ENCODE peak calls at places on chromosomes 12 and 14, in six cellular contexts. F, K, I, B, E and O are unnamed samples.

GRCh38 chr12:95336387-95337067 is 118.9 kb downstream of the VEZT start:
- DNase-seq in F (peak), K (no peak), I (no peak), B (no peak), E (peak), O (no peak)

GRCh38 chr12:4487024-4487423 is 41.4 kb upstream of the FGF6 start:
- DNase-seq in F (no peak), K (no peak), I (no peak), B (no peak), E (no peak), O (no peak)

GRCh38 chr14:61338457-61338856 is 17.1 kb downstream of the PRKCH start:
- DNase-seq in F (no peak), K (no peak), I (no peak), B (no peak), E (no peak), O (no peak)

GRCh38 chr14:86782092-86782580 is 1210.8 kb downstream of the GALC start:
- DNase-seq in F (no peak), K (no peak), I (no peak), B (no peak), E (no peak), O (no peak)

GRCh38 chr12:67241482-67241881 is 27.7 kb upstream of the CAND1 start:
- DNase-seq in F (no peak), K (no peak), I (no peak), B (no peak), E (peak), O (no peak)

GRCh38 chr14:23551266-23552028 is at the start of gene ZFHX2:
- DNase-seq in F (peak), K (peak), I (peak), B (peak), E (no peak), O (peak)

GRCh38 chr14:50225067-50225973 is 6.1 kb downstream of the SOS2 start:
- DNase-seq in F (no peak), K (no peak), I (no peak), B (no peak), E (peak), O (no peak)

GRCh38 chr12:79083181-79083580 is 218.6 kb downstream of the SYT1 start:
- DNase-seq in F (no peak), K (no peak), I (no peak), B (no peak), E (peak), O (no peak)

GRCh38 chr12:101967506-101967905 is 90.1 kb downstream of the DRAM1 start:
- DNase-seq in F (no peak), K (no peak), I (no peak), B (no peak), E (no peak), O (no peak)

GRCh38 chr14:97456958-97457357 is 659.8 kb downstream of the VRK1 start:
- DNase-seq in F (no peak), K (no peak), I (peak), B (peak), E (no peak), O (peak)

GRCh38 chr12:115752151-115752550 is 525.3 kb downstream of the MED13L start:
- DNase-seq in F (no peak), K (no peak), I (no peak), B (no peak), E (peak), O (no peak)

GRCh38 chr12:75525263-75525662 is 13.9 kb upstream of the KRR1 start:
- DNase-seq in F (no peak), K (no peak), I (no peak), B (no peak), E (no peak), O (no peak)

GRCh38 chr12:27289414-27289813 is 43.2 kb upstream of the BMAL2 start:
- DNase-seq in F (no peak), K (no peak), I (no peak), B (no peak), E (peak), O (no peak)

GRCh38 chr14:66645716-66646115 is 137.8 kb downstream of the GPHN start:
- DNase-seq in F (no peak), K (no peak), I (no peak), B (no peak), E (no peak), O (no peak)

GRCh38 chr14:63875311-63875710 is 22.5 kb downstream of the SYNE2 start:
- DNase-seq in F (no peak), K (no peak), I (no peak), B (no peak), E (peak), O (no peak)

GRCh38 chr12:62434504-62435336 is 31.9 kb upstream of the MON2 start:
- DNase-seq in F (no peak), K (peak), I (no peak), B (no peak), E (no peak), O (no peak)

GRCh38 chr12:52171950-52172512 is 19.8 kb downstream of the KRT80 start:
- DNase-seq in F (no peak), K (peak), I (no peak), B (no peak), E (no peak), O (no peak)

GRCh38 chr12:74782086-74782485 is 244.5 kb downstream of the ATXN7L3B start:
- DNase-seq in F (no peak), K (no peak), I (no peak), B (no peak), E (no peak), O (no peak)

GRCh38 chr14:33573296-33573695 is 377.6 kb downstream of the EGLN3 start:
- DNase-seq in F (no peak), K (no peak), I (no peak), B (no peak), E (no peak), O (no peak)

GRCh38 chr14:30525833-30526232 is 33.1 kb upstream of the G2E3 start:
- DNase-seq in F (no peak), K (no peak), I (no peak), B (no peak), E (peak), O (no peak)

GRCh38 chr14:52267501-52268190 is at the start of gene PTGDR:
- DNase-seq in F (no peak), K (no peak), I (no peak), B (peak), E (no peak), O (peak)

GRCh38 chr12:28172434-28173030 is 17.7 kb upstream of the CCDC91 start:
- DNase-seq in F (peak), K (peak), I (no peak), B (no peak), E (peak), O (no peak)

GRCh38 chr14:68548194-68549056 is 244.4 kb downstream of the ZFP36L1 start:
- DNase-seq in F (peak), K (no peak), I (no peak), B (no peak), E (peak), O (no peak)

GRCh38 chr12:14948672-14949071 is 10.3 kb upstream of the ERP27 start:
- DNase-seq in F (no peak), K (peak), I (peak), B (peak), E (peak), O (peak)